ENCODE peak calls at places on chromosomes 11 and 22, in six cellular contexts. V is upper lobe of right lung, I is OCI-LY7, G is uterus, Q is lung, B is AG04450. S is an unnamed sample.
A peak's percentile ranks its signal among the peaks of the same experiment; 100 is the strongest.

GRCh38 chr11:9726313-9727022 is 62.6 kb downstream of the SWAP70 start:
- DNase-seq in G (no peak), Q (no peak), V (no peak), I (no peak), B (peak; percentile 37), S (no peak)

GRCh38 chr11:102111787-102112653 is 1.8 kb downstream of the YAP1 start:
- DNase-seq in B (no peak), Q (no peak), V (no peak), I (no peak), G (peak; percentile 49), S (no peak)

GRCh38 chr11:121904148-121904547 is 211.9 kb downstream of the BLID start:
- DNase-seq in V (no peak), I (peak; percentile 38), Q (no peak), G (no peak), B (no peak), S (no peak)

GRCh38 chr22:46454233-46454909 is 83.0 kb downstream of the CELSR1 start:
- DNase-seq in B (no peak), Q (no peak), V (peak; percentile 54), I (no peak), G (no peak), S (no peak)

GRCh38 chr11:63839508-63840355 is 822 bp downstream of the MARK2 start:
- DNase-seq in G (peak; percentile 27), Q (peak; percentile 44), I (peak; percentile 48), B (no peak), V (peak; percentile 77), S (no peak)

GRCh38 chr11:12478743-12479142 is 101.4 kb downstream of the PARVA start:
- DNase-seq in Q (no peak), V (no peak), I (no peak), B (no peak), G (peak; percentile 31), S (no peak)

GRCh38 chr11:66081505-66081904 is 11.4 kb downstream of the PACS1 start:
- DNase-seq in I (peak; percentile 92), V (no peak), G (no peak), Q (peak; percentile 65), B (no peak), S (no peak)

GRCh38 chr11:123815116-123815515 is 9.0 kb upstream of the OR6M1 start:
- DNase-seq in I (no peak), Q (no peak), G (no peak), V (no peak), B (no peak), S (no peak)

GRCh38 chr22:29706493-29706892 is 13.3 kb upstream of the CABP7 start:
- DNase-seq in Q (no peak), B (no peak), V (no peak), G (no peak), I (no peak), S (no peak)

GRCh38 chr22:48902983-48903650 is 924.6 kb downstream of the BRD1 start:
- DNase-seq in I (no peak), V (peak; percentile 44), G (no peak), Q (no peak), B (no peak), S (no peak)

GRCh38 chr11:123479048-123479837 is 49.2 kb downstream of the GRAMD1B start:
- DNase-seq in I (peak; percentile 26), V (no peak), G (no peak), Q (no peak), B (no peak), S (no peak)

GRCh38 chr11:8049084-8049483 is 31.9 kb upstream of the TUB start:
- DNase-seq in Q (no peak), G (no peak), B (no peak), V (no peak), I (no peak), S (no peak)

GRCh38 chr22:37043828-37044538 is 7.6 kb upstream of the KCTD17 start:
- DNase-seq in Q (peak; percentile 81), V (peak; percentile 90), I (peak; percentile 83), G (no peak), B (no peak), S (no peak)

GRCh38 chr11:62360685-62361084 is 23.4 kb downstream of the ASRGL1 start:
- DNase-seq in B (no peak), Q (no peak), V (no peak), I (no peak), G (no peak), S (no peak)
- H3K27ac ChIP-seq in B (no peak overlapping the region), Q (no peak overlapping the region), V (no peak overlapping the region), I (no peak overlapping the region), G (peak overlapping the region; percentile 27), S (peak overlapping the region; percentile 8)

GRCh38 chr11:27118371-27118770 is 77.8 kb downstream of the BBOX1 start:
- DNase-seq in Q (no peak), I (no peak), G (no peak), V (no peak), B (no peak), S (no peak)

GRCh38 chr11:27116684-27117083 is 76.1 kb downstream of the BBOX1 start:
- DNase-seq in I (no peak), V (no peak), G (no peak), B (no peak), Q (no peak), S (no peak)

GRCh38 chr11:27124514-27125264 is 84.1 kb downstream of the BBOX1 start:
- DNase-seq in I (peak; percentile 30), G (no peak), V (no peak), Q (no peak), B (no peak), S (no peak)

GRCh38 chr11:27120211-27120610 is 79.6 kb downstream of the BBOX1 start:
- DNase-seq in B (no peak), V (no peak), I (no peak), Q (no peak), G (no peak), S (no peak)

DNA sequence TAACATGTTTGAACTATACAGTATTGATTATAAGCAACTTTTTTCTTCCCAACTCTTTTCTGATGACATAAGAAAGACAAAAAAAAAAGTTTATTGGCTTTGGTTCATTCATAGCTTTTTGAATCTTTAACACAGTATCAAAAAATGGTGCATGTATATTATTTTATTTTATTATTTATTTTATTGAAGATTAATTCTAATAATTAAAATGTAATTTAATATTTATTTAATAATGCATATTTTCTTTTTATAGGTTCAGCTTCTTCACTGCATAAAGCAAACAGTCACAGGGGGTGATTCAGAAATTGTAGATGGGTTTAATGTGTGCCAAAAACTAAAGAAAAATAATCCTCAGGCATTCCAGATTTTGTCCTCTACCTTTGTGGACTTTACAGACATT is 78.8 kb downstream of the BBOX1 start:
- DNase-seq in G (no peak), I (no peak), V (no peak), Q (no peak), B (no peak), S (no peak)
- H3K27ac ChIP-seq in G (no peak overlapping the region), I (no peak overlapping the region), V (no peak overlapping the region), Q (no peak overlapping the region), B (no peak overlapping the region), S (no peak overlapping the region)

GRCh38 chr22:25764270-25765015 is 22.5 kb downstream of the MYO18B start:
- DNase-seq in G (no peak), B (no peak), Q (no peak), V (no peak), I (no peak), S (no peak)
- H3K27ac ChIP-seq in G (no peak overlapping the region), B (no peak overlapping the region), Q (no peak overlapping the region), V (no peak overlapping the region), I (no peak overlapping the region), S (no peak overlapping the region)

GRCh38 chr11:114059984-114060401 is 482 bp downstream of the ZBTB16 start:
- DNase-seq in Q (no peak), V (no peak), I (no peak), B (no peak), G (no peak), S (no peak)
- H3K27ac ChIP-seq in Q (peak overlapping the region; percentile 99), V (peak overlapping the region; percentile 98), I (no peak overlapping the region), B (no peak overlapping the region), G (peak overlapping the region; percentile 100), S (no peak overlapping the region)

DNA sequence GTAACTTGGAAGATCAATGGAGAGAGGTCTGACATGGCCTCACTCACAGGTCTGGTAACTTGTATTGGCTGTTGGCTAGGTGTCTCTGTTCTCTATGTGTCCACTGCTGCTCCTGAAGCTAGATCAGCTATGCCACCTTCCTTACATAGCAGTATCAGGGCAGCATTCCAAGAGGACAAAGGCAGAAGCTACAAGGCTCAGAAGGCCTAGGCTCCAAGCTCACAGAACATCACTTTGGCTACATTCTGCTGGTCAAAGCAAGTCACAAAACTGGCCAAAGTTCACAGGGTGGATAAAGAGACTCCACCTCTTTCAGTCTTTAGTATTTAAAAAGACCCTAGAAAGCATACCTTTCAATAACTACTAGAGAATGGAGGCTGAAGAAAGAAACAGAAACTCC is 4.1 kb downstream of the SLC5A12 start:
- DNase-seq in B (no peak), V (no peak), G (no peak), I (no peak), Q (no peak), S (no peak)
- H3K27ac ChIP-seq in B (no peak overlapping the region), V (no peak overlapping the region), G (no peak overlapping the region), I (no peak overlapping the region), Q (no peak overlapping the region), S (no peak overlapping the region)

GRCh38 chr22:35630387-35630793 is 13.3 kb upstream of the MB start:
- DNase-seq in I (peak; percentile 23), Q (no peak), V (peak; percentile 52), B (peak; percentile 30), G (no peak), S (no peak)
- H3K27ac ChIP-seq in I (no peak overlapping the region), Q (no peak overlapping the region), V (no peak overlapping the region), B (no peak overlapping the region), G (peak overlapping the region; percentile 91), S (no peak overlapping the region)

GRCh38 chr11:130832571-130833432 is 83.5 kb downstream of the SNX19 start:
- DNase-seq in Q (no peak), V (no peak), G (no peak), B (no peak), I (no peak), S (no peak)

GRCh38 chr11:130829801-130830562 is 86.3 kb downstream of the SNX19 start:
- DNase-seq in I (no peak), B (no peak), V (no peak), Q (peak; percentile 54), G (peak; percentile 78), S (no peak)

GRCh38 chr11:130828741-130829140 is 87.5 kb downstream of the SNX19 start:
- DNase-seq in Q (no peak), B (no peak), G (peak; percentile 47), I (no peak), V (no peak), S (no peak)

GRCh38 chr11:130830563-130830950 is 85.7 kb downstream of the SNX19 start:
- DNase-seq in Q (peak; percentile 41), B (no peak), V (no peak), G (peak; percentile 59), I (no peak), S (no peak)

GRCh38 chr11:130831506-130832385 is 84.5 kb downstream of the SNX19 start:
- DNase-seq in Q (no peak), B (no peak), G (no peak), V (no peak), I (no peak), S (no peak)
- H3K27ac ChIP-seq in Q (no peak overlapping the region), B (no peak overlapping the region), G (no peak overlapping the region), V (no peak overlapping the region), I (no peak overlapping the region), S (no peak overlapping the region)